ENCODE peak calls at places on chromosomes 2 and 18, in seven cellular contexts. C is fibroblast of lung, O is suprapubic skin, A is PC-9, Y is H9, P is heart left ventricle, G is pancreas. M is an unnamed sample.

GRCh38 chr18:23825978-23826405 is 136.7 kb downstream of the LAMA3 start:
- DNase-seq in A (no peak), C (peak; percentile 91), O (no peak), G (no peak), P (no peak), Y (no peak), M (no peak)

GRCh38 chr18:3012306-3012919 is 531 bp downstream of the LPIN2 start:
- DNase-seq in C (peak; percentile 40), A (no peak), Y (peak; percentile 50), P (peak; percentile 78), G (peak; percentile 79), O (peak; percentile 85), M (peak; percentile 51)

GRCh38 chr2:162113771-162114168 is 38.3 kb downstream of the GCG start:
- DNase-seq in Y (no peak), G (no peak), O (no peak), C (peak; percentile 81), A (no peak), P (no peak), M (no peak)

GRCh38 chr18:49767111-49768050 is 46.0 kb downstream of the ACAA2 start:
- DNase-seq in C (no peak), P (no peak), G (no peak), O (no peak), Y (no peak), A (no peak), M (no peak)

GRCh38 chr2:19851116-19851515 is 50.7 kb downstream of the TTC32 start:
- DNase-seq in O (peak; percentile 68), P (no peak), A (peak; percentile 37), C (no peak), Y (peak; percentile 77), G (no peak), M (no peak)

GRCh38 chr2:205776139-205776538 is 93.8 kb downstream of the NRP2 start:
- DNase-seq in G (peak; percentile 86), Y (peak; percentile 93), C (no peak), P (peak; percentile 73), A (no peak), O (no peak), M (peak; percentile 55)

GRCh38 chr2:156192468-156192867 is 140.1 kb downstream of the NR4A2 start:
- DNase-seq in O (no peak), Y (no peak), G (no peak), A (no peak), C (no peak), P (no peak), M (no peak)

GRCh38 chr2:9112079-9112721 is 94.4 kb upstream of the ASAP2 start:
- DNase-seq in O (no peak), P (no peak), A (peak; percentile 73), Y (no peak), C (peak; percentile 95), G (no peak), M (peak; percentile 63)

GRCh38 chr2:6896930-6897759 is 19.6 kb downstream of the RSAD2 start:
- DNase-seq in A (no peak), O (no peak), P (no peak), G (no peak), Y (no peak), C (peak; percentile 40), M (peak; percentile 47)

GRCh38 chr18:61546598-61546997 is 213.4 kb downstream of the CDH20 start:
- DNase-seq in C (peak; percentile 67), Y (no peak), G (no peak), P (no peak), O (no peak), A (no peak), M (peak; percentile 81)

GRCh38 chr18:35502062-35502461 is 4.3 kb upstream of the INO80C start:
- DNase-seq in Y (no peak), O (no peak), P (no peak), G (no peak), C (no peak), A (no peak), M (no peak)

GRCh38 chr2:232666051-232666805 is 30.9 kb upstream of the GIGYF2 start:
- DNase-seq in A (peak; percentile 20), P (no peak), G (no peak), Y (no peak), C (no peak), O (no peak), M (no peak)

GRCh38 chr2:75561566-75562512 is 1.1 kb upstream of the EVA1A start:
- DNase-seq in A (no peak), Y (no peak), O (no peak), P (no peak), C (peak; percentile 68), G (no peak), M (no peak)

GRCh38 chr2:201258666-201258999 is 1.7 kb upstream of the CASP8 start:
- DNase-seq in G (no peak), C (no peak), O (no peak), Y (no peak), P (no peak), A (no peak), M (peak; percentile 59)

GRCh38 chr2:86315084-86315483 is 22.3 kb downstream of the REEP1 start:
- DNase-seq in O (no peak), G (no peak), A (no peak), C (no peak), P (no peak), Y (no peak), M (no peak)

GRCh38 chr2:233919938-233920337 is 2.8 kb downstream of the TRPM8 start:
- DNase-seq in O (no peak), C (peak; percentile 70), G (no peak), Y (no peak), P (no peak), A (no peak), M (peak; percentile 58)

GRCh38 chr2:57692395-57692794 is 354.2 kb upstream of the VRK2 start:
- DNase-seq in G (no peak), Y (no peak), A (no peak), O (no peak), C (no peak), P (no peak), M (no peak)

GRCh38 chr2:201191132-201191875 is 8.4 kb downstream of the CASP10 start:
- DNase-seq in Y (no peak), C (no peak), A (no peak), G (no peak), P (no peak), O (no peak), M (no peak)

GRCh38 chr2:3867451-3867850 is 164.1 kb downstream of the DCDC2C start:
- DNase-seq in P (no peak), G (no peak), Y (no peak), C (no peak), A (no peak), O (no peak), M (no peak)

GRCh38 chr2:8247905-8248622 is 433.8 kb upstream of the ID2 start:
- DNase-seq in O (no peak), C (peak; percentile 23), G (no peak), P (no peak), A (no peak), Y (peak; percentile 12), M (no peak)

GRCh38 chr2:240988571-240989271 is 9.7 kb upstream of the SNED1 start:
- DNase-seq in P (peak; percentile 63), A (no peak), G (peak; percentile 41), C (no peak), Y (no peak), O (peak; percentile 75), M (no peak)

GRCh38 chr2:30503692-30504076 is 56.6 kb downstream of the LCLAT1 start:
- DNase-seq in Y (no peak), C (no peak), G (no peak), A (no peak), O (no peak), P (no peak), M (no peak)

GRCh38 chr2:186611526-186611925 is 21.7 kb downstream of the ITGAV start:
- DNase-seq in Y (no peak), G (no peak), O (no peak), P (no peak), C (no peak), A (no peak), M (no peak)

GRCh38 chr2:234880551-234881211 is 71.1 kb upstream of the SH3BP4 start:
- DNase-seq in P (no peak), Y (no peak), C (peak; percentile 99), A (peak; percentile 74), G (no peak), O (no peak), M (no peak)

GRCh38 chr2:150303281-150303680 is 184.2 kb downstream of the RND3 start:
- DNase-seq in C (no peak), G (no peak), Y (no peak), P (no peak), A (no peak), O (no peak), M (no peak)

GRCh38 chr2:227462463-227462951 is 9.4 kb upstream of the AGFG1 start:
- DNase-seq in Y (no peak), C (no peak), G (no peak), O (no peak), A (peak; percentile 50), P (no peak), M (no peak)

DNA sequence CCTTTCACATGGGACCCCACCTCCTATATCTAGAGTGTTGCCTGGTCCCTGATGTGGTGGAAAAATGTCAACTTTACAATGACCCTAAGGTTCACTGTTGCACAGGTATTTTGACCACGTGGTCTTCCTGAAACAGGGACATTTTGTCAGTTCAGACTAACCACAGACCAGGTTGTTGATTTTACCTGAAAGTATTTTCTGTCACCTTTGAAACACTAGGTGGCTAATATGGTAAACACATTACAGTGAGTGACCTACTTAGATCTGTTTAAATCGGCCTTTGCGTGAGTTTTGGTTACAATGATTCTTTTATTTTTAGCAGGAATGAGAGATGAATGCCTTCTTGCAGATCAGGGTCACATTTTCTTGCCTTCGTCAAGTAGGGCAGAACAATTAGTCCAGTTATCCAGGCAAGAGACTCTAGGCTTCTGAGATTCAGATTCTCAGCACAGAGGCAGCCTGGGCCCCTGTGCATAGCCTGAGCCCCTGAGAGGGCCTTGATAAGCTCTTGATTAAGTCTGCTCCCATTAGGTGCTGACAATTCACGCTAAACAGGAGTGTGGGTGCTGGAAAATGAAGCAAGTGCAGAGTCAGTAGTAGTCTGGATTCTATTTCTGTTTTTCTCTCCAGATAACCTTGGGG is 226.2 kb downstream of the KCNS3 start:
- DNase-seq in P (no peak), C (no peak), Y (no peak), A (no peak), O (no peak), G (no peak), M (no peak)
- H3K27ac ChIP-seq in P (no peak overlapping the region), C (no peak overlapping the region), Y (no peak overlapping the region), A (no peak overlapping the region), O (no peak overlapping the region), G (peak overlapping the region; percentile 28), M (no peak overlapping the region)

GRCh38 chr2:55010149-55010591 is 40.1 kb downstream of the RTN4 start:
- DNase-seq in A (no peak), C (peak; percentile 46), Y (no peak), P (no peak), O (no peak), G (no peak), M (peak; percentile 79)
- TF ChIP-seq CTCF in A (no peak), C (no peak), Y (no peak), P (no peak), O (no peak), G (no peak), M (no peak)

GRCh38 chr18:79662051-79662450 is 17.6 kb upstream of the CTDP1 start:
- DNase-seq in A (no peak), O (no peak), C (no peak), Y (no peak), G (no peak), P (no peak), M (no peak)
- H3K27ac ChIP-seq in A (no peak overlapping the region), O (no peak overlapping the region), C (no peak overlapping the region), Y (no peak overlapping the region), G (no peak overlapping the region), P (no peak overlapping the region), M (no peak overlapping the region)

GRCh38 chr2:73128841-73129535 is 16.2 kb upstream of the RAB11FIP5 start:
- DNase-seq in G (no peak), O (no peak), Y (no peak), A (no peak), P (no peak), C (no peak), M (no peak)
- TF ChIP-seq CTCF in G (no peak), O (no peak), Y (no peak), A (no peak), P (no peak), C (no peak), M (no peak)